ENCODE peak calls at places on chromosomes 11 and 22, in seven cellular contexts. S is activated CD4-positive, alpha-beta T cell treated with anti-CD3 and anti-CD28 coated beads for 4 hours; A is LoVo; Y is activated T-cell treated with anti-CD3 and anti-CD28 coated beads for 48 hours; V is fibroblast of mammary gland; U is naive thymus-derived CD8-positive, alpha-beta T cell; F is AML-193. D is an unnamed sample.

GRCh38 chr22:29031236-29031982 is 30.2 kb downstream of the C22orf31 start:
- DNase-seq in S (no peak), A (peak), Y (no peak), V (peak), U (no peak), F (no peak), D (peak)

GRCh38 chr11:125649465-125650166 is 24.7 kb downstream of the CHEK1 start:
- DNase-seq in S (no peak), A (no peak), Y (no peak), V (no peak), U (no peak), F (no peak), D (no peak)

GRCh38 chr11:75492181-75492820 is 33.4 kb downstream of the GDPD5 start:
- DNase-seq in S (peak), A (no peak), Y (peak), V (no peak), U (peak), F (no peak), D (no peak)

GRCh38 chr11:12189543-12190235 is 79.3 kb downstream of the MICAL2 start:
- DNase-seq in S (peak), A (no peak), Y (no peak), V (no peak), U (no peak), F (no peak), D (no peak)

GRCh38 chr11:27120211-27120610 is 79.6 kb downstream of the BBOX1 start:
- DNase-seq in S (no peak), A (no peak), Y (no peak), V (peak), U (no peak), F (no peak), D (no peak)

GRCh38 chr11:75812542-75813040 is 2.4 kb upstream of the UVRAG start:
- DNase-seq in S (no peak), A (no peak), Y (no peak), V (peak), U (no peak), F (no peak), D (no peak)

GRCh38 chr11:11849127-11849746 is 7.5 kb downstream of the USP47 start:
- DNase-seq in S (peak), A (peak), Y (peak), V (peak), U (peak), F (peak), D (peak)

GRCh38 chr22:28341001-28341400 is 338.6 kb downstream of the TTC28 start:
- DNase-seq in S (no peak), A (no peak), Y (no peak), V (peak), U (no peak), F (peak), D (peak)

GRCh38 chr22:35149149-35149548 is 83.2 kb downstream of the ISX start:
- DNase-seq in S (no peak), A (no peak), Y (no peak), V (no peak), U (no peak), F (no peak), D (no peak)

GRCh38 chr11:61010466-61011238 is 39.2 kb downstream of the CD6 start:
- DNase-seq in S (no peak), A (no peak), Y (no peak), V (no peak), U (no peak), F (no peak), D (no peak)

GRCh38 chr11:55707029-55707428 is 45.0 kb downstream of the OR4C6 start:
- DNase-seq in S (no peak), A (peak), Y (no peak), V (peak), U (no peak), F (peak), D (peak)

GRCh38 chr11:100010393-100010792 is 676.7 kb upstream of the ARHGAP42 start:
- DNase-seq in S (no peak), A (no peak), Y (no peak), V (no peak), U (no peak), F (no peak), D (no peak)

GRCh38 chr11:76248210-76248609 is 41.9 kb upstream of the WNT11 start:
- DNase-seq in S (no peak), A (no peak), Y (no peak), V (peak), U (no peak), F (no peak), D (peak)

GRCh38 chr22:49971232-49972162 is 10.9 kb downstream of the PIM3 start:
- DNase-seq in S (peak), A (peak), Y (peak), V (peak), U (peak), F (no peak), D (peak)

GRCh38 chr11:46242462-46242960 is 35.0 kb upstream of the CREB3L1 start:
- DNase-seq in S (no peak), A (no peak), Y (no peak), V (no peak), U (no peak), F (no peak), D (no peak)

GRCh38 chr11:67045314-67045713 is 11.3 kb upstream of the RHOD start:
- DNase-seq in S (no peak), A (no peak), Y (no peak), V (peak), U (no peak), F (no peak), D (peak)

GRCh38 chr22:39220450-39220849 is 24.3 kb downstream of the PDGFB start:
- DNase-seq in S (no peak), A (no peak), Y (no peak), V (no peak), U (no peak), F (no peak), D (no peak)

GRCh38 chr22:37880668-37881440 is 25.2 kb upstream of the MICALL1 start:
- DNase-seq in S (no peak), A (no peak), Y (no peak), V (peak), U (no peak), F (no peak), D (no peak)